ENCODE peak calls at places on chromosome 9, in nine cellular contexts. R is SJSA1; Z is AG10803; X is SK-N-MC; Q is fibroblast of mammary gland; T is transverse colon; G is CD8-positive, alpha-beta T cell; E is effector memory CD4-positive, alpha-beta T cell; J is cardiac muscle cell. B is an unnamed sample.

GRCh38 chr9:14281136-14281795 is 32.7 kb downstream of the NFIB start:
- DNase-seq in T (no peak), J (no peak), R (peak), X (no peak), E (no peak), Q (no peak), G (no peak), Z (no peak), B (no peak)

GRCh38 chr9:85451680-85452079 is 290.1 kb downstream of the AGTPBP1 start:
- DNase-seq in J (no peak), Q (no peak), E (no peak), T (no peak), G (no peak), R (no peak), Z (no peak), X (no peak), B (no peak)

GRCh38 chr9:114007991-114008666 is 70.0 kb downstream of the AMBP start:
- DNase-seq in G (no peak), R (no peak), T (peak), Q (no peak), E (no peak), X (no peak), Z (no peak), J (no peak), B (no peak)

GRCh38 chr9:36328798-36329411 is 70.7 kb upstream of the GNE start:
- DNase-seq in J (peak), G (no peak), R (peak), Z (peak), T (peak), X (peak), E (no peak), Q (peak), B (no peak)

GRCh38 chr9:87442451-87442850 is 55.2 kb upstream of the DAPK1 start:
- DNase-seq in X (no peak), J (no peak), R (no peak), E (no peak), Z (no peak), G (no peak), Q (no peak), T (no peak), B (no peak)

GRCh38 chr9:97874617-97875016 is 21.6 kb downstream of the FOXE1 start:
- DNase-seq in X (no peak), J (no peak), G (no peak), R (no peak), Q (no peak), E (no peak), T (no peak), Z (no peak), B (no peak)

GRCh38 chr9:94144394-94144793 is 60.1 kb downstream of the PTPDC1 start:
- DNase-seq in J (no peak), E (no peak), Q (no peak), R (no peak), X (no peak), G (no peak), Z (peak), T (no peak), B (no peak)

GRCh38 chr9:14343948-14344547 is 30.1 kb upstream of the NFIB start:
- DNase-seq in Z (no peak), E (no peak), G (no peak), Q (no peak), X (no peak), J (no peak), T (no peak), R (no peak), B (peak)

GRCh38 chr9:93110400-93110855 is 14.4 kb downstream of the CARD19 start:
- DNase-seq in T (no peak), G (no peak), Z (no peak), J (no peak), X (no peak), E (no peak), R (no peak), Q (no peak), B (peak)

GRCh38 chr9:136050706-136051567 is 44.2 kb downstream of the NACC2 start:
- DNase-seq in Z (no peak), E (no peak), G (no peak), R (peak), X (no peak), Q (no peak), T (no peak), J (peak), B (no peak)

GRCh38 chr9:90909747-90910283 is 108.2 kb downstream of the SYK start:
- DNase-seq in J (no peak), E (no peak), Z (no peak), R (no peak), T (no peak), X (no peak), G (no peak), Q (no peak), B (no peak)
- H3K4me3 ChIP-seq in J (no peak), E (no peak), Z (no peak), R (no peak), T (no peak), X (no peak), G (no peak), Q (no peak), B (no peak)

DNA sequence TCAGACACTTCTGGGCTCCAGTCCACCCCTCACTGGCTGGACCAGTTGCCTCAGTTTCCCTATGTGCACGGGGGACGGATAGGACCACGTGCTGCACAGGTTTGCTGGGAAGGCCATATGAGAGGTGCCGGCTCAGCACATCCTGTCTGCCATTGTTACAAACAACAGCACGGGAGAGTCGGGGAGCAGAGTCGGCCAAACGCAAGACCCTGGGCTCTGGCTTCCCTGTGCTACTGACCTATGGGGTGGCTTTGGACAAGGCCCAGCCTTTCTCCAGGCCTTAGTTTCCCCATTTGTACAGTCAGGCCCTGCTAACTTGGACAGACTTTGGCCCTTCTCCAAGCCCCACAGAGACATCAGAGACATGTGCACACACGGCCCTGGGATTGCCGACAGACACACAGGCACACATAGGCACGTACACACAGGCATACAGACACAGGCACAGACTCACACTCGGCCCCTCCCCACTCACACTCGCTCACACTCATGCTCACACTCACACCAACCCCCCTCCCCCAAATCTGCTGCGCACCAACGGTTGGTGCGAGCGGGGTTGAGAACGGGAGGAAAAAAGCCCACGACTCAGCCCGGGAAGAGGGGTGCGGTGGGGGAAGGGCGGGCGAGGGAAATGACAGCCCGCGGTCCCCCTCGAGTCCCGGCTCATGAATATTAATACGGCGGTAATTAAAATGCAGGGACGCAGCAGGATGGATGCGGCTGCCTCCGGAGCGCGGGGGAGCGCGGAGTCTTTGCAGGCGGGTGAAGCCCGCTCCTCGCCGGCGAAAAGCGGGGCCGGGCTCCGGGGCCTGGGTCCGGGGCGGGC is 133.0 kb downstream of the C9orf50 start:
- DNase-seq in Z (peak), G (no peak), X (no peak), E (no peak), J (no peak), R (peak), T (no peak), Q (peak), B (no peak)
- H3K4me3 ChIP-seq in Z (peak), G (peak), X (peak), E (peak), J (peak), R (peak), T (peak), Q (peak), B (peak)

GRCh38 chr9:20808002-20808401 is 123.9 kb downstream of the FOCAD start:
- DNase-seq in R (no peak), E (no peak), X (no peak), J (no peak), Z (no peak), G (no peak), T (no peak), Q (no peak), B (no peak)

GRCh38 chr9:20805766-20806165 is 121.7 kb downstream of the FOCAD start:
- DNase-seq in Z (no peak), X (no peak), E (no peak), R (no peak), G (no peak), Q (no peak), T (no peak), J (no peak), B (peak)

GRCh38 chr9:20804476-20805253 is 120.6 kb downstream of the FOCAD start:
- DNase-seq in G (no peak), Q (no peak), E (no peak), X (peak), Z (no peak), J (no peak), R (no peak), T (no peak), B (no peak)
- H3K4me3 ChIP-seq in G (no peak), Q (no peak), E (no peak), X (no peak), Z (no peak), J (no peak), R (no peak), T (no peak), B (no peak)

GRCh38 chr9:131981116-131981847 is 98.4 kb downstream of the MED27 start:
- DNase-seq in G (no peak), T (no peak), E (no peak), X (no peak), J (no peak), Q (peak), R (no peak), Z (no peak), B (no peak)

GRCh38 chr9:131982683-131983239 is 96.9 kb downstream of the MED27 start:
- DNase-seq in E (no peak), Q (peak), R (peak), J (no peak), Z (peak), X (no peak), G (no peak), T (no peak), B (no peak)

GRCh38 chr9:131984564-131984963 is 95.1 kb downstream of the MED27 start:
- DNase-seq in T (no peak), J (no peak), G (no peak), X (no peak), Z (no peak), Q (no peak), E (no peak), R (no peak), B (no peak)

GRCh38 chr9:131980267-131980916 is 99.3 kb downstream of the MED27 start:
- DNase-seq in T (no peak), G (no peak), Q (no peak), Z (no peak), E (no peak), X (no peak), J (no peak), R (no peak), B (no peak)

DNA sequence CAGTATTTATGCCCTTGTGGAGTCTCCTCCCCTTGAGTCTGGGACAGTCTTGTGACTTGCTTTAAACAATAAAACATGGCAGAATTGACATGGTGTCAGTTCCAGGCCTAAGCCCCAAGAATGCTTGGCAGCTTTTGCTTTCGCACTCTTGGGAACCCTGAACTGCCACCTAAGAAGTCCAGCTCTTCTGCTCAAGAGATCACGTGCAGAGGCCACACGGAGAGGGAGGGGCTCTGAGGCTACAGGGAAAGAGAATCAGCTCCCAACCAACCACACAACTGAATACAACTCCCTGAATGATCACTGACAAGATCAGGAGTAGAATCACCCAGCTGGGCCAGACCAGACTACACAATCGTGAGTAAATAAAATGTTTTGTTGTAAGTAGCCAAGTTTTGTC is 97.6 kb downstream of the MED27 start:
- DNase-seq in G (no peak), Q (no peak), Z (no peak), J (no peak), R (no peak), X (no peak), T (no peak), E (no peak), B (no peak)
- H3K4me3 ChIP-seq in G (no peak), Q (no peak), Z (no peak), J (no peak), R (no peak), X (no peak), T (no peak), E (no peak), B (no peak)

B was measured in dorsolateral prefrontal cortex.